ENCODE peak calls at places on chromosomes 13 and 19, in four cellular contexts. J, C, W and A are unnamed samples.

GRCh38 chr19:49911381-49912145 is 14.9 kb upstream of the IL4I1 start:
- DNase-seq in J (no peak), C (no peak), W (no peak), A (no peak)

GRCh38 chr19:33813391-33814101 is 16.9 kb downstream of the KCTD15 start:
- DNase-seq in J (no peak), C (no peak), W (no peak), A (no peak)

GRCh38 chr19:5263615-5264014 is 77.0 kb downstream of the PTPRS start:
- DNase-seq in C (no peak), W (no peak), J (no peak), A (no peak)

GRCh38 chr13:111927181-111927540 is 139.8 kb upstream of the SOX1 start:
- DNase-seq in J (no peak), W (no peak), C (no peak), A (no peak)

GRCh38 chr13:109610517-109610916 is 175.9 kb downstream of the IRS2 start:
- DNase-seq in W (no peak), J (no peak), C (peak; percentile 19), A (peak; percentile 31)

GRCh38 chr19:40089462-40089861 is 1.3 kb downstream of the ZNF780A start:
- DNase-seq in C (no peak), J (no peak), W (no peak), A (no peak)

GRCh38 chr19:41354343-41354974 is 737 bp upstream of the TGFB1 start:
- DNase-seq in W (no peak), C (no peak), J (no peak), A (no peak)

GRCh38 chr13:40440990-40441820 is 225.2 kb downstream of the FOXO1 start:
- DNase-seq in W (no peak), C (no peak), J (no peak), A (peak; percentile 86)

GRCh38 chr19:4064551-4065260 is 2.0 kb downstream of the ZBTB7A start:
- DNase-seq in J (no peak), W (peak; percentile 59), C (peak; percentile 52), A (peak; percentile 76)

GRCh38 chr19:18975864-18976263 is 34.8 kb upstream of the HOMER3 start:
- DNase-seq in W (no peak), C (no peak), J (no peak), A (no peak)

GRCh38 chr13:25084101-25084500 is 11.8 kb upstream of the PABPC3 start:
- DNase-seq in J (no peak), W (no peak), C (no peak), A (no peak)

GRCh38 chr19:5539431-5539833 is 28.3 kb downstream of the TINCR start:
- DNase-seq in J (no peak), W (no peak), C (no peak), A (peak; percentile 36)